ENCODE peak calls at places on chromosome 6, in seven cellular contexts. M is GM12865, O is prostate gland, C is RWPE1, L is astrocyte of the spinal cord, B is right atrium auricular region, D is IMR-90. I is an unnamed sample.

GRCh38 chr6:141464490-141464889 is 668.2 kb upstream of the GJE1 start:
- DNase-seq in B (no peak), L (peak; percentile 54), O (no peak), D (peak; percentile 35), C (no peak), M (peak; percentile 47), I (peak; percentile 60)

GRCh38 chr6:32492351-32492750 is 37.7 kb downstream of the HLA-DRB5 start:
- DNase-seq in B (no peak), D (no peak), L (no peak), M (no peak), C (no peak), O (no peak), I (no peak)

GRCh38 chr6:53227847-53228246 is 79.2 kb upstream of the GCM1 start:
- DNase-seq in B (no peak), L (no peak), M (no peak), D (no peak), O (no peak), C (no peak), I (no peak)

GRCh38 chr6:8731874-8732273 is 296.5 kb upstream of the SLC35B3 start:
- DNase-seq in C (no peak), O (no peak), L (no peak), D (no peak), B (no peak), M (peak; percentile 2), I (no peak)

GRCh38 chr6:3913077-3913957 is 64.1 kb downstream of the FAM50B start:
- DNase-seq in B (peak; percentile 88), M (no peak), L (peak; percentile 98), O (peak; percentile 90), C (peak; percentile 95), D (peak; percentile 99), I (peak; percentile 95)

GRCh38 chr6:4351857-4352669 is 216.7 kb upstream of the ECI2 start:
- DNase-seq in O (peak; percentile 8), M (no peak), L (peak; percentile 93), C (peak; percentile 79), B (peak; percentile 88), D (peak; percentile 95), I (peak; percentile 91)

GRCh38 chr6:19925533-19925932 is 88.4 kb downstream of the ID4 start:
- DNase-seq in B (no peak), O (no peak), M (peak; percentile 5), D (no peak), C (no peak), L (no peak), I (no peak)

GRCh38 chr6:13457577-13457976 is 29.8 kb downstream of the GFOD1 start:
- DNase-seq in O (no peak), M (no peak), L (peak; percentile 59), D (peak; percentile 79), C (peak; percentile 32), B (no peak), I (no peak)

GRCh38 chr6:84652356-84653026 is 111.9 kb downstream of the TBX18 start:
- DNase-seq in L (peak; percentile 91), M (no peak), O (no peak), D (peak; percentile 92), B (no peak), C (peak; percentile 64), I (peak; percentile 93)

GRCh38 chr6:37979392-37980221 is 160.1 kb downstream of the ZFAND3 start:
- DNase-seq in D (no peak), O (peak; percentile 11), M (no peak), L (no peak), B (no peak), C (peak; percentile 30), I (no peak)

GRCh38 chr6:152697634-152698033 is at the start of gene MYCT1:
- DNase-seq in C (no peak), L (no peak), O (no peak), M (no peak), B (no peak), D (peak; percentile 18), I (no peak)

GRCh38 chr6:39892490-39893129 is 41.7 kb downstream of the MOCS1 start:
- DNase-seq in M (peak; percentile 47), D (peak; percentile 69), L (peak; percentile 73), C (peak; percentile 13), B (peak; percentile 69), O (peak; percentile 44), I (peak; percentile 57)

GRCh38 chr6:121435444-121436069 is at the start of gene GJA1:
- DNase-seq in C (peak; percentile 62), M (no peak), B (no peak), D (peak; percentile 86), L (peak; percentile 92), O (peak; percentile 66), I (peak; percentile 74)

GRCh38 chr6:131084982-131085381 is 21.9 kb upstream of the EPB41L2 start:
- DNase-seq in L (no peak), M (peak; percentile 11), B (no peak), O (no peak), C (no peak), D (no peak), I (no peak)

GRCh38 chr6:166775180-166775922 is 148.3 kb upstream of the RPS6KA2 start:
- DNase-seq in D (peak; percentile 75), L (peak; percentile 72), O (peak; percentile 39), B (peak; percentile 62), C (peak; percentile 69), M (peak; percentile 86), I (peak; percentile 64)

GRCh38 chr6:50128420-50129005 is 78.8 kb upstream of the DEFB112 start:
- DNase-seq in D (peak; percentile 24), B (no peak), L (peak; percentile 31), M (peak; percentile 12), O (no peak), C (no peak), I (peak; percentile 23)

GRCh38 chr6:170296423-170296745 is 5.5 kb upstream of the DLL1 start:
- DNase-seq in D (no peak), C (no peak), L (no peak), M (no peak), B (no peak), O (no peak), I (no peak)

GRCh38 chr6:165662041-165662491 is 975 bp downstream of the PDE10A start:
- DNase-seq in O (no peak), D (peak; percentile 18), M (no peak), L (peak; percentile 28), C (no peak), B (no peak), I (no peak)

GRCh38 chr6:33818293-33818692 is 14.5 kb upstream of the MLN start:
- DNase-seq in L (no peak), B (no peak), D (no peak), M (no peak), C (no peak), O (no peak), I (no peak)

GRCh38 chr6:33820243-33820642 is 16.4 kb upstream of the MLN start:
- DNase-seq in D (no peak), C (no peak), M (no peak), B (no peak), O (no peak), L (no peak), I (no peak)

GRCh38 chr6:33822575-33823395 is 19.0 kb upstream of the MLN start:
- DNase-seq in C (peak; percentile 48), B (no peak), M (peak; percentile 18), L (no peak), O (no peak), D (no peak), I (no peak)

GRCh38 chr6:33819021-33819420 is 15.2 kb upstream of the MLN start:
- DNase-seq in L (no peak), D (no peak), C (no peak), M (no peak), O (no peak), B (no peak), I (no peak)

GRCh38 chr6:33820784-33821183 is 17.0 kb upstream of the MLN start:
- DNase-seq in C (no peak), L (no peak), O (no peak), M (no peak), D (no peak), B (no peak), I (no peak)
- TF ChIP-seq CTCF in C (no peak), L (no peak), O (no peak), M (no peak), D (no peak), B (no peak), I (no peak)

GRCh38 chr6:97215157-97215769 is 67.8 kb downstream of the MMS22L start:
- DNase-seq in D (peak; percentile 76), M (peak; percentile 15), B (no peak), L (peak; percentile 80), C (no peak), O (no peak), I (peak; percentile 69)
- TF ChIP-seq CTCF in D (peak; percentile 72), M (peak; percentile 22), B (peak; percentile 60), L (peak; percentile 68), C (no peak), O (peak; percentile 15), I (peak; percentile 83)

GRCh38 chr6:56940463-56940862 is 14.4 kb upstream of the BEND6 start:
- DNase-seq in O (no peak), C (no peak), L (no peak), B (no peak), M (no peak), D (no peak), I (no peak)

GRCh38 chr6:56946368-56946767 is 8.5 kb upstream of the BEND6 start:
- DNase-seq in O (no peak), L (no peak), C (no peak), D (peak; percentile 71), B (no peak), M (no peak), I (no peak)

GRCh38 chr6:56947931-56948330 is 7.0 kb upstream of the BEND6 start:
- DNase-seq in O (no peak), L (no peak), D (no peak), B (no peak), M (no peak), C (no peak), I (no peak)

GRCh38 chr6:56940977-56941376 is 13.9 kb upstream of the BEND6 start:
- DNase-seq in L (no peak), D (no peak), O (no peak), B (no peak), C (no peak), M (no peak), I (no peak)

GRCh38 chr6:56944651-56945050 is 10.3 kb upstream of the BEND6 start:
- DNase-seq in M (no peak), O (no peak), D (no peak), B (no peak), L (no peak), C (no peak), I (no peak)
- TF ChIP-seq CTCF in M (no peak), O (no peak), D (no peak), B (no peak), L (no peak), C (no peak), I (no peak)

DNA sequence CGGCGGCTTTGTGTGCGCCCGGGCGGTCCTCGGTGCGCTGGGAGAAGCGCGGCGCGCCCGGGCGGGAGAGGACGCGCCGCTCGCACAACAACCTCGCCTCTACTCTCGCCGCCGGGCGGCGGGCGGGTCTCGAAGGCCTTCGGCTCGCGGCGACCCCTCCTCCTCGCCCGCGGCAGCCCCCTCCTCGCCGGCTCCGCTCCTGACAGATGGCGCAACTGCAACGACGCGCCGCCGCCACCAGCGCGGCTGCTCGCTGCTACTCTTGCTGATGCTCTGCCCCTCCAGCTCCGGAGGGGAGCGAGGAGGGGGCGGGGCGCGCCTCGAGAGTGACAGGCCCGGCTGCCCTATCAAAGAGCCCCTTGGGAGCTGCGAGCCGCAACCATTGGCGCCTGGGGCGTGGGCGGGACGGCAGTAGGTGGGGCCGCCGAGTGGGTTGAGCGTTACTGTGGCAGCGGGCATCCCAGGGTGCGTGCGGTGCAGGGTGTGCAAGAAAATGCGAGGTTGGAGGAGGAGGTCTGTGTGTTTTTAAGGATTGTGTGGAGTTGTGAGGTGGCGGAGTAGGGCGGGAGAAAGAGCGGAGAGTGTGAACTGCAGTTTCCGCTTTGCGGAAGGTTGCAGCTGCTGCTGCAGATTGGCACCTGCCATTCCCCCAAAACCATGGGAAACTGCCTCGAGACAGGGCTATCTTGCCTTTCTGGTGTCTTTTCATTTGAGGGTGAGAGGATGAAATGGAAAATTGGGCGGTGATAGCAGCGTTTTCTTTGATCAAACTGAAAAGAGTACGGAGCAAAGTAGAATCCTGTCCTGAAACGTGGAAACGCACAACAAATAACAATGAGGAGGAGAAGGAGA is at the start of gene FYN:
- DNase-seq in D (peak; percentile 92), L (peak; percentile 98), B (peak; percentile 98), O (peak; percentile 97), C (peak; percentile 99), M (peak; percentile 98), I (peak; percentile 94)
- TF ChIP-seq CTCF in D (peak; percentile 33), L (peak; percentile 28), B (peak; percentile 41), O (peak; percentile 69), C (peak; percentile 27), M (peak; percentile 39), I (peak; percentile 48)

I was measured in HFFc6.